ENCODE peak calls at places on chromosomes 16 and 17, in ten cellular contexts. I, O, H, T, W, B, F, Z, C and A are unnamed samples.

GRCh38 chr16:57539072-57539796 is 2.9 kb upstream of the CCDC102A start:
- DNase-seq in H (no peak), W (no peak), Z (peak; percentile 23), O (no peak), C (no peak), B (no peak), F (no peak), T (no peak), I (no peak), A (no peak)

GRCh38 chr17:8968503-8968902 is 3.0 kb upstream of the PIK3R5 start:
- DNase-seq in C (no peak), Z (no peak), H (no peak), B (no peak), F (no peak), I (no peak), W (no peak), T (no peak), O (no peak), A (no peak)

GRCh38 chr17:1110844-1111598 is 68.8 kb downstream of the ABR start:
- DNase-seq in T (peak; percentile 71), H (peak; percentile 85), Z (no peak), B (peak; percentile 79), W (no peak), I (peak; percentile 53), F (no peak), O (peak; percentile 42), C (peak; percentile 65), A (peak; percentile 91)

GRCh38 chr16:2470603-2471015 is 488 bp upstream of the NTN3 start:
- DNase-seq in B (no peak), O (no peak), H (no peak), Z (no peak), T (no peak), I (no peak), C (no peak), W (no peak), F (no peak), A (no peak)

GRCh38 chr16:9318764-9319163 is 227.3 kb downstream of the HAPSTR1 start:
- DNase-seq in C (no peak), H (no peak), W (no peak), O (peak; percentile 19), I (no peak), Z (no peak), F (no peak), B (no peak), T (no peak), A (no peak)

GRCh38 chr17:21679256-21680146 is 12.8 kb upstream of the KCNJ18 start:
- DNase-seq in B (no peak), H (no peak), C (no peak), W (no peak), T (no peak), F (no peak), I (no peak), Z (no peak), O (no peak), A (no peak)

GRCh38 chr17:82832411-82832810 is 7.4 kb downstream of the ZNF750 start:
- DNase-seq in W (no peak), O (no peak), B (no peak), I (no peak), Z (no peak), H (no peak), F (no peak), T (no peak), C (no peak), A (peak; percentile 47)

GRCh38 chr16:19166500-19166899 is 1.5 kb upstream of the SYT17 start:
- DNase-seq in I (no peak), O (no peak), T (no peak), W (no peak), B (no peak), H (no peak), F (no peak), C (no peak), Z (no peak), A (peak; percentile 67)

GRCh38 chr16:69201787-69202186 is 14.8 kb downstream of the SNTB2 start:
- DNase-seq in H (no peak), T (peak; percentile 49), B (no peak), F (no peak), Z (no peak), W (no peak), C (no peak), I (no peak), O (no peak), A (no peak)

GRCh38 chr16:23072084-23072599 is 77.1 kb downstream of the USP31 start:
- DNase-seq in Z (no peak), H (peak; percentile 20), W (peak; percentile 42), B (peak; percentile 77), I (peak; percentile 58), F (no peak), C (peak; percentile 71), O (no peak), T (peak; percentile 88), A (peak; percentile 72)

GRCh38 chr16:71226229-71227141 is 4.0 kb downstream of the HYDIN start:
- DNase-seq in Z (no peak), F (no peak), H (no peak), I (no peak), O (no peak), B (no peak), W (no peak), T (no peak), C (no peak), A (no peak)

GRCh38 chr17:30334421-30334820 is 564 bp upstream of the TMIGD1 start:
- DNase-seq in C (no peak), T (no peak), I (no peak), B (no peak), Z (no peak), F (no peak), O (no peak), H (no peak), W (no peak), A (no peak)

GRCh38 chr17:77474292-77474988 is 333.7 kb downstream of the SEC14L1 start:
- DNase-seq in T (no peak), H (peak; percentile 46), W (no peak), C (no peak), B (peak; percentile 62), I (no peak), Z (no peak), F (no peak), O (no peak), A (no peak)

GRCh38 chr17:37220609-37220953 is 155.2 kb upstream of the C17orf78 start:
- DNase-seq in H (peak; percentile 42), Z (peak; percentile 53), T (peak; percentile 58), B (peak; percentile 49), W (no peak), I (no peak), O (peak; percentile 18), F (no peak), C (peak; percentile 45), A (no peak)

GRCh38 chr17:60354223-60354622 is 37.7 kb downstream of the USP32 start:
- DNase-seq in C (no peak), I (peak; percentile 61), T (peak; percentile 92), W (no peak), Z (no peak), O (no peak), H (peak; percentile 75), F (no peak), B (peak; percentile 91), A (no peak)

GRCh38 chr16:57888128-57888527 is 82.8 kb downstream of the CNGB1 start:
- DNase-seq in W (no peak), H (no peak), T (no peak), C (no peak), F (no peak), I (no peak), O (no peak), B (no peak), Z (no peak), A (no peak)

GRCh38 chr16:19912445-19913305 is 28.0 kb upstream of the GPRC5B start:
- DNase-seq in O (no peak), T (peak; percentile 38), W (no peak), Z (no peak), I (peak; percentile 19), F (no peak), B (peak; percentile 17), H (peak; percentile 45), C (no peak), A (no peak)

GRCh38 chr17:4327638-4328037 is 38.8 kb downstream of the UBE2G1 start:
- DNase-seq in Z (no peak), C (no peak), F (no peak), I (peak; percentile 51), B (peak; percentile 33), O (no peak), H (peak; percentile 76), T (peak; percentile 68), W (no peak), A (no peak)

GRCh38 chr17:66054242-66054641 is 137.7 kb downstream of the CEP112 start:
- DNase-seq in Z (no peak), T (no peak), F (no peak), W (no peak), B (no peak), C (no peak), H (no peak), O (no peak), I (no peak), A (no peak)

GRCh38 chr17:76633628-76634328 is 9.8 kb downstream of the ST6GALNAC1 start:
- DNase-seq in B (no peak), O (no peak), W (no peak), I (no peak), C (no peak), F (no peak), T (no peak), Z (no peak), H (no peak), A (no peak)

GRCh38 chr17:31488264-31488981 is 96.9 kb downstream of the RAB11FIP4 start:
- DNase-seq in T (no peak), Z (peak; percentile 53), B (no peak), O (no peak), I (no peak), W (no peak), C (peak; percentile 68), F (no peak), H (no peak), A (peak; percentile 83)

GRCh38 chr16:10547708-10548107 is 32.7 kb downstream of the EMP2 start:
- DNase-seq in B (no peak), F (no peak), C (no peak), H (no peak), Z (no peak), O (no peak), W (no peak), I (no peak), T (no peak), A (no peak)

GRCh38 chr17:44304651-44305050 is 3.8 kb upstream of the RUNDC3A start:
- DNase-seq in H (no peak), B (no peak), F (no peak), Z (no peak), I (no peak), O (no peak), W (no peak), C (no peak), T (no peak), A (no peak)

GRCh38 chr16:9603316-9603715 is 511.9 kb downstream of the HAPSTR1 start:
- DNase-seq in Z (no peak), T (no peak), O (no peak), H (no peak), W (no peak), C (no peak), F (no peak), B (no peak), I (no peak), A (no peak)

GRCh38 chr16:7227193-7227825 is 105.3 kb upstream of the RBFOX1 start:
- DNase-seq in B (no peak), O (peak; percentile 34), C (no peak), F (no peak), Z (no peak), I (no peak), W (no peak), T (no peak), H (no peak), A (no peak)

GRCh38 chr17:68184816-68185436 is 62.9 kb upstream of the AMZ2 start:
- DNase-seq in H (no peak), B (no peak), Z (peak; percentile 78), T (no peak), W (no peak), O (no peak), F (peak; percentile 31), I (no peak), C (no peak), A (no peak)

GRCh38 chr16:12336158-12336557 is 359.6 kb downstream of the SNX29 start:
- DNase-seq in Z (no peak), W (no peak), F (no peak), B (no peak), I (no peak), C (no peak), T (no peak), O (no peak), H (no peak), A (no peak)

GRCh38 chr16:27190316-27190871 is 12.9 kb upstream of the KDM8 start:
- DNase-seq in I (no peak), C (no peak), O (no peak), B (no peak), Z (no peak), F (no peak), T (no peak), H (no peak), W (no peak), A (no peak)